ENCODE peak calls at places on chromosomes 16 and 17, in eight cellular contexts. One of them, this sample, is unnamed. For H3K9me3, the result is how much of the 10 kb centered on the place peaks cover.

GRCh38 chr16:31880322-31880979 is 6.8 kb downstream of the ZNF267 start:
- DNase-seq in body of pancreas: no peak
- DNase-seq in PC-3: peak
- DNase-seq in cardiac muscle cell: peak
- DNase-seq in ascending aorta: no peak
- DNase-seq in mucosa of descending colon: no peak
- DNase-seq in heart left ventricle: no peak
- DNase-seq in CD8-positive, alpha-beta T cell: no peak
- DNase-seq in this sample: no peak

GRCh38 chr17:50203589-50204345 is 2.3 kb upstream of the COL1A1 start:
- DNase-seq in body of pancreas: no peak
- DNase-seq in cardiac muscle cell: peak
- DNase-seq in mucosa of descending colon: no peak
- DNase-seq in heart left ventricle: no peak
- DNase-seq in PC-3: no peak
- DNase-seq in CD8-positive, alpha-beta T cell: no peak
- DNase-seq in ascending aorta: no peak
- DNase-seq in this sample: no peak

GRCh38 chr17:41392278-41392677 is 5.1 kb downstream of the KRT31 start:
- DNase-seq in PC-3: no peak
- DNase-seq in ascending aorta: no peak
- DNase-seq in CD8-positive, alpha-beta T cell: no peak
- DNase-seq in mucosa of descending colon: no peak
- DNase-seq in heart left ventricle: no peak
- DNase-seq in body of pancreas: no peak
- DNase-seq in cardiac muscle cell: peak
- DNase-seq in this sample: no peak

GRCh38 chr17:8062807-8063483 is 24.1 kb downstream of the ALOX15B start:
- DNase-seq in CD8-positive, alpha-beta T cell: no peak
- DNase-seq in cardiac muscle cell: no peak
- DNase-seq in body of pancreas: no peak
- DNase-seq in mucosa of descending colon: peak
- DNase-seq in ascending aorta: no peak
- DNase-seq in heart left ventricle: no peak
- DNase-seq in PC-3: no peak
- DNase-seq in this sample: no peak

GRCh38 chr17:1270210-1271019 is at the start of gene BHLHA9:
- DNase-seq in heart left ventricle: no peak
- DNase-seq in mucosa of descending colon: peak
- DNase-seq in body of pancreas: no peak
- DNase-seq in cardiac muscle cell: no peak
- DNase-seq in CD8-positive, alpha-beta T cell: no peak
- DNase-seq in PC-3: no peak
- DNase-seq in ascending aorta: no peak
- DNase-seq in this sample: no peak

GRCh38 chr17:72284806-72285205 is 164.0 kb downstream of the SOX9 start:
- DNase-seq in PC-3: no peak
- DNase-seq in body of pancreas: no peak
- DNase-seq in ascending aorta: no peak
- DNase-seq in mucosa of descending colon: no peak
- DNase-seq in CD8-positive, alpha-beta T cell: no peak
- DNase-seq in cardiac muscle cell: no peak
- DNase-seq in heart left ventricle: no peak
- DNase-seq in this sample: no peak

GRCh38 chr17:44623070-44623725 is 33.1 kb upstream of the MEIOC start:
- DNase-seq in PC-3: peak
- DNase-seq in cardiac muscle cell: no peak
- DNase-seq in mucosa of descending colon: no peak
- DNase-seq in CD8-positive, alpha-beta T cell: no peak
- DNase-seq in ascending aorta: no peak
- DNase-seq in body of pancreas: no peak
- DNase-seq in heart left ventricle: no peak
- DNase-seq in this sample: no peak

GRCh38 chr16:21952040-21952792 is 945 bp upstream of the UQCRC2 start:
- DNase-seq in ascending aorta: no peak
- DNase-seq in cardiac muscle cell: peak
- DNase-seq in body of pancreas: peak
- DNase-seq in heart left ventricle: peak
- DNase-seq in PC-3: peak
- DNase-seq in CD8-positive, alpha-beta T cell: peak
- DNase-seq in mucosa of descending colon: peak
- DNase-seq in this sample: peak

GRCh38 chr16:68235105-68235881 is 634 bp downstream of the ESRP2 start:
- DNase-seq in CD8-positive, alpha-beta T cell: no peak
- DNase-seq in body of pancreas: peak
- DNase-seq in mucosa of descending colon: peak
- DNase-seq in PC-3: peak
- DNase-seq in ascending aorta: no peak
- DNase-seq in heart left ventricle: peak
- DNase-seq in cardiac muscle cell: no peak
- DNase-seq in this sample: no peak

GRCh38 chr17:34443832-34444469 is 80.9 kb upstream of the CCL1 start:
- DNase-seq in ascending aorta: no peak
- DNase-seq in mucosa of descending colon: peak
- DNase-seq in PC-3: peak
- DNase-seq in body of pancreas: peak
- DNase-seq in heart left ventricle: no peak
- DNase-seq in cardiac muscle cell: no peak
- DNase-seq in CD8-positive, alpha-beta T cell: no peak
- DNase-seq in this sample: peak

GRCh38 chr17:836154-836553 is 54.0 kb downstream of the MRM3 start:
- DNase-seq in CD8-positive, alpha-beta T cell: no peak
- DNase-seq in body of pancreas: no peak
- DNase-seq in heart left ventricle: no peak
- DNase-seq in cardiac muscle cell: no peak
- DNase-seq in PC-3: no peak
- DNase-seq in mucosa of descending colon: no peak
- DNase-seq in ascending aorta: no peak
- DNase-seq in this sample: no peak

GRCh38 chr16:84462296-84463210 is 41.9 kb downstream of the MEAK7 start:
- DNase-seq in ascending aorta: no peak
- DNase-seq in body of pancreas: no peak
- DNase-seq in CD8-positive, alpha-beta T cell: no peak
- DNase-seq in PC-3: peak
- DNase-seq in mucosa of descending colon: no peak
- DNase-seq in cardiac muscle cell: no peak
- DNase-seq in heart left ventricle: no peak
- DNase-seq in this sample: no peak

GRCh38 chr16:69916445-69916844 is 34.7 kb upstream of the CLEC18A start:
- DNase-seq in ascending aorta: no peak
- DNase-seq in body of pancreas: no peak
- DNase-seq in CD8-positive, alpha-beta T cell: no peak
- DNase-seq in cardiac muscle cell: no peak
- DNase-seq in PC-3: no peak
- DNase-seq in heart left ventricle: no peak
- DNase-seq in mucosa of descending colon: no peak
- DNase-seq in this sample: no peak

GRCh38 chr16:10738231-10739077 is 5.2 kb upstream of the NUBP1 start:
- DNase-seq in cardiac muscle cell: peak
- DNase-seq in body of pancreas: peak
- DNase-seq in mucosa of descending colon: no peak
- DNase-seq in CD8-positive, alpha-beta T cell: no peak
- DNase-seq in ascending aorta: peak
- DNase-seq in heart left ventricle: peak
- DNase-seq in PC-3: peak
- DNase-seq in this sample: no peak

GRCh38 chr17:29215717-29216116 is 30.9 kb upstream of the CRYBA1 start:
- DNase-seq in mucosa of descending colon: no peak
- DNase-seq in PC-3: peak
- DNase-seq in body of pancreas: no peak
- DNase-seq in heart left ventricle: no peak
- DNase-seq in ascending aorta: no peak
- DNase-seq in CD8-positive, alpha-beta T cell: no peak
- DNase-seq in cardiac muscle cell: peak
- DNase-seq in this sample: no peak

GRCh38 chr17:31431795-31432658 is 40.6 kb downstream of the RAB11FIP4 start:
- DNase-seq in cardiac muscle cell: no peak
- DNase-seq in mucosa of descending colon: no peak
- DNase-seq in ascending aorta: no peak
- DNase-seq in PC-3: no peak
- DNase-seq in heart left ventricle: no peak
- DNase-seq in CD8-positive, alpha-beta T cell: no peak
- DNase-seq in body of pancreas: no peak
- DNase-seq in this sample: no peak

GRCh38 chr17:14331200-14331981 is 30.5 kb downstream of the HS3ST3B1 start:
- DNase-seq in PC-3: no peak
- DNase-seq in heart left ventricle: no peak
- DNase-seq in ascending aorta: no peak
- DNase-seq in body of pancreas: no peak
- DNase-seq in mucosa of descending colon: no peak
- DNase-seq in cardiac muscle cell: no peak
- DNase-seq in CD8-positive, alpha-beta T cell: no peak
- DNase-seq in this sample: no peak

GRCh38 chr16:66750279-66751134 is 902 bp downstream of the DYNC1LI2 start:
- DNase-seq in body of pancreas: no peak
- DNase-seq in ascending aorta: no peak
- DNase-seq in PC-3: no peak
- DNase-seq in heart left ventricle: no peak
- DNase-seq in mucosa of descending colon: no peak
- DNase-seq in cardiac muscle cell: peak
- DNase-seq in CD8-positive, alpha-beta T cell: no peak
- DNase-seq in this sample: no peak

DNA sequence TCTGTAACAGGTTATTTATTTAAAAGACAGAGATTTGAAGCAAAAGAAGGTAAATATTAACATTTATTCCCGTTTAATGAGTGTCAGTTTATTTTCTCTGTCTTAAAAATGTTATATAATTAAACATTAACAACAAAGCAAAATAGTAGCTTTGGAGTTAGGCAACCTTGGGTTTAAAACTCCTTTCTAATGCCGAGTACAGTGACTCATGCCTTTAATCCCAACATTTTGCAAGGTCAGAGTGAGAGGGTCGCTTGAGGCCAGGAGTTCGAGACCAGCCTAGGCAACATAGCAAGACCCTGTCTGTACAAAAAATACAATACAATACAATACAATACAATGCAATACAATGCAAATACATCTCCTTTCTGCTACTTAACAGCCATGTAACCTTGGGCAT is 128.7 kb downstream of the CHD9 start:
- DNase-seq in PC-3: no peak
- DNase-seq in cardiac muscle cell: no peak
- DNase-seq in mucosa of descending colon: no peak
- DNase-seq in CD8-positive, alpha-beta T cell: no peak
- DNase-seq in heart left ventricle: no peak
- DNase-seq in ascending aorta: no peak
- DNase-seq in body of pancreas: no peak
- DNase-seq in this sample: no peak
- H3K9me3 ChIP-seq in PC-3: under half
- H3K9me3 ChIP-seq in cardiac muscle cell: under half
- H3K9me3 ChIP-seq in mucosa of descending colon: under half
- H3K9me3 ChIP-seq in CD8-positive, alpha-beta T cell: under half
- H3K9me3 ChIP-seq in heart left ventricle: under half
- H3K9me3 ChIP-seq in ascending aorta: under half
- H3K9me3 ChIP-seq in body of pancreas: under half
- H3K9me3 ChIP-seq in this sample: under half

GRCh38 chr16:814974-815373 is 14.4 kb upstream of the GNG13 start:
- DNase-seq in body of pancreas: no peak
- DNase-seq in ascending aorta: no peak
- DNase-seq in CD8-positive, alpha-beta T cell: no peak
- DNase-seq in heart left ventricle: no peak
- DNase-seq in cardiac muscle cell: peak
- DNase-seq in mucosa of descending colon: no peak
- DNase-seq in PC-3: no peak
- DNase-seq in this sample: no peak

GRCh38 chr16:813916-814412 is 13.4 kb upstream of the GNG13 start:
- DNase-seq in PC-3: no peak
- DNase-seq in heart left ventricle: no peak
- DNase-seq in mucosa of descending colon: no peak
- DNase-seq in ascending aorta: no peak
- DNase-seq in CD8-positive, alpha-beta T cell: no peak
- DNase-seq in body of pancreas: no peak
- DNase-seq in cardiac muscle cell: no peak
- DNase-seq in this sample: no peak

GRCh38 chr16:815861-816260 is 15.3 kb upstream of the GNG13 start:
- DNase-seq in mucosa of descending colon: no peak
- DNase-seq in PC-3: no peak
- DNase-seq in CD8-positive, alpha-beta T cell: no peak
- DNase-seq in heart left ventricle: no peak
- DNase-seq in body of pancreas: no peak
- DNase-seq in ascending aorta: no peak
- DNase-seq in cardiac muscle cell: no peak
- DNase-seq in this sample: no peak

GRCh38 chr16:817001-817906 is 16.7 kb upstream of the GNG13 start:
- DNase-seq in heart left ventricle: no peak
- DNase-seq in mucosa of descending colon: no peak
- DNase-seq in body of pancreas: no peak
- DNase-seq in CD8-positive, alpha-beta T cell: no peak
- DNase-seq in cardiac muscle cell: no peak
- DNase-seq in ascending aorta: no peak
- DNase-seq in PC-3: no peak
- DNase-seq in this sample: no peak

DNA sequence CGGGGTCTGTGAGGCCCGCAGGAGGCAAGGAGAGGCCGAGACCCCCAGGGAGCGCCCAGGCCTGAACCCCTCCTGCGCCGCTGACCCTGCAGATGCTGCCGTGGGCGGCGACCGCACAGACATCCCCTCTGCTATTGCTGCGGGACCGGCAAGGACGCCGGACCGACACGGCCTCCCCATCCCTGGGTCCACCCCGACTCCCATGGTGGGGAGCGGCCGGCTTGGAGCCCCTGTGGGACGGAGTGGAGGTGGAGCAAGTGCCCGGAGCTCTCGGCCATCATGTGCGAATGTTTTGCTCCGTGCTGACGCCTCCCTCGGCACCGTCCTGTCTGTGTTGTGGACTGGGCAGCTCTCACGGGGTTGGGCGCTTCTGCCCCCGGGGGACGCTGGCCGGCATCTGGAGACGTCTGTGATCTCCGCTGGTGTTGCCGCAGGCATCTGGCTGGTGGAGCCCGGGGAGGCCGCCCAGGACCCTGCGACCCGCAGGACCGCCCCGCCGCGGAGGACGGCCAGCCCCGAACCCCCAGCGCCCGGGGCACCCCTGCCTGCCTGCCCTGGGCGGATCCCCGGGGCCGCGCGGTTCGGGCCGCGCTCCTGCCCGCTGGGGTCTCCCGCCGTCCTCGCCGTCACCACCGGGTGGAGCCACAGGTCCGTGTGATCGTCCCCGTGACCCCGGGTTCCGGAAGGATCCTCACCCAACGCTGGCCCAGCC is 12.8 kb upstream of the GNG13 start:
- DNase-seq in ascending aorta: no peak
- DNase-seq in heart left ventricle: no peak
- DNase-seq in PC-3: peak
- DNase-seq in body of pancreas: peak
- DNase-seq in mucosa of descending colon: peak
- DNase-seq in CD8-positive, alpha-beta T cell: peak
- DNase-seq in cardiac muscle cell: peak
- DNase-seq in this sample: peak
- TF ChIP-seq CTCF in ascending aorta: no peak
- TF ChIP-seq CTCF in heart left ventricle: peak
- TF ChIP-seq CTCF in PC-3: peak
- TF ChIP-seq CTCF in body of pancreas: peak
- TF ChIP-seq CTCF in mucosa of descending colon: no peak
- TF ChIP-seq CTCF in CD8-positive, alpha-beta T cell: peak
- TF ChIP-seq CTCF in cardiac muscle cell: peak
- TF ChIP-seq CTCF in this sample: peak

GRCh38 chr17:76737676-76738467 is at the start of gene MFSD11:
- DNase-seq in cardiac muscle cell: peak
- DNase-seq in body of pancreas: peak
- DNase-seq in mucosa of descending colon: peak
- DNase-seq in PC-3: peak
- DNase-seq in ascending aorta: peak
- DNase-seq in heart left ventricle: peak
- DNase-seq in CD8-positive, alpha-beta T cell: peak
- DNase-seq in this sample: peak
- H3K4me3 ChIP-seq in cardiac muscle cell: peak
- H3K4me3 ChIP-seq in body of pancreas: peak
- H3K4me3 ChIP-seq in mucosa of descending colon: peak
- H3K4me3 ChIP-seq in PC-3: peak
- H3K4me3 ChIP-seq in ascending aorta: peak
- H3K4me3 ChIP-seq in heart left ventricle: peak
- H3K4me3 ChIP-seq in CD8-positive, alpha-beta T cell: peak
- H3K4me3 ChIP-seq in this sample: peak

GRCh38 chr16:35182043-35182677 is 1722.7 kb downstream of the TP53TG3F start:
- DNase-seq in ascending aorta: no peak
- DNase-seq in PC-3: no peak
- DNase-seq in body of pancreas: no peak
- DNase-seq in cardiac muscle cell: no peak
- DNase-seq in CD8-positive, alpha-beta T cell: no peak
- DNase-seq in mucosa of descending colon: no peak
- DNase-seq in heart left ventricle: peak
- DNase-seq in this sample: no peak
- H3K9me3 ChIP-seq in ascending aorta: under half
- H3K9me3 ChIP-seq in PC-3: under half
- H3K9me3 ChIP-seq in body of pancreas: under half
- H3K9me3 ChIP-seq in cardiac muscle cell: under half
- H3K9me3 ChIP-seq in CD8-positive, alpha-beta T cell: under half
- H3K9me3 ChIP-seq in mucosa of descending colon: half or more
- H3K9me3 ChIP-seq in heart left ventricle: under half
- H3K9me3 ChIP-seq in this sample: under half